ENCODE peak calls at places on chromosomes 11 and 22, in five cellular contexts. M, C, E, O and Z are unnamed samples.

GRCh38 chr11:19220903-19221682 is 19.3 kb upstream of the CSRP3 start:
- DNase-seq in M (no peak), C (no peak), E (no peak), O (no peak), Z (peak; percentile 20)

GRCh38 chr22:27851974-27852713 is 50.6 kb upstream of the MN1 start:
- DNase-seq in M (no peak), C (no peak), E (no peak), O (no peak), Z (no peak)

GRCh38 chr11:1401656-1402221 is 12.0 kb downstream of the BRSK2 start:
- DNase-seq in M (peak; percentile 57), C (no peak), E (peak; percentile 12), O (peak; percentile 24), Z (peak; percentile 66)

GRCh38 chr22:43504068-43504467 is 92.3 kb downstream of the MPPED1 start:
- DNase-seq in M (no peak), C (no peak), E (no peak), O (no peak), Z (no peak)

GRCh38 chr11:9148727-9149126 is 57.3 kb upstream of the SCUBE2 start:
- DNase-seq in M (no peak), C (no peak), E (no peak), O (no peak), Z (no peak)

GRCh38 chr11:70502677-70503076 is 104.3 kb downstream of the CTTN start:
- DNase-seq in M (no peak), C (no peak), E (no peak), O (no peak), Z (no peak)

GRCh38 chr11:73647459-73648100 is 1.2 kb downstream of the PLEKHB1 start:
- DNase-seq in M (peak; percentile 95), C (peak; percentile 72), E (peak; percentile 60), O (peak; percentile 87), Z (peak; percentile 97)

GRCh38 chr11:9738126-9738525 is 74.2 kb downstream of the SWAP70 start:
- DNase-seq in M (no peak), C (no peak), E (no peak), O (no peak), Z (peak; percentile 75)

GRCh38 chr11:70628881-70629844 is 230.8 kb downstream of the CTTN start:
- DNase-seq in M (no peak), C (no peak), E (no peak), O (no peak), Z (no peak)

GRCh38 chr11:19441752-19442553 is 201.2 kb upstream of the E2F8 start:
- DNase-seq in M (peak; percentile 85), C (no peak), E (peak; percentile 53), O (no peak), Z (no peak)

GRCh38 chr11:83881428-83881827 is 595.3 kb upstream of the CCDC90B start:
- DNase-seq in M (no peak), C (no peak), E (no peak), O (no peak), Z (no peak)

GRCh38 chr22:37354271-37355069 is 72.2 kb downstream of the CYTH4 start:
- DNase-seq in M (no peak), C (no peak), E (no peak), O (no peak), Z (no peak)

GRCh38 chr22:49827853-49828598 is at the start of gene BRD1:
- DNase-seq in M (peak; percentile 53), C (no peak), E (no peak), O (peak; percentile 52), Z (no peak)

GRCh38 chr11:64251986-64252837 is 882 bp downstream of the PLCB3 start:
- DNase-seq in M (peak; percentile 31), C (no peak), E (no peak), O (no peak), Z (no peak)

GRCh38 chr11:110295487-110296225 is 758 bp downstream of the RDX start:
- DNase-seq in M (peak; percentile 71), C (peak; percentile 4), E (no peak), O (peak; percentile 59), Z (peak; percentile 54)